ENCODE peak calls at places on chromosomes 13 and 19, in six cellular contexts. One of them, this sample, is unnamed.

GRCh38 chr19:16073481-16073880 is 2.8 kb upstream of the TPM4 start:
- DNase-seq in CD8-positive, alpha-beta T cell: no peak
- DNase-seq in endothelial cell: no peak
- DNase-seq in progenitor cell of endocrine pancreas: no peak
- DNase-seq in activated T-cell treated with anti-CD3 and anti-CD28 coated beads for 1 hour: no peak
- DNase-seq in astrocyte of the spinal cord: no peak
- DNase-seq in this sample: no peak

GRCh38 chr19:5914358-5914774 is 312 bp downstream of the CAPS start:
- DNase-seq in CD8-positive, alpha-beta T cell: no peak
- DNase-seq in endothelial cell: no peak
- DNase-seq in progenitor cell of endocrine pancreas: no peak
- DNase-seq in activated T-cell treated with anti-CD3 and anti-CD28 coated beads for 1 hour: no peak
- DNase-seq in astrocyte of the spinal cord: no peak
- DNase-seq in this sample: no peak

GRCh38 chr13:100694722-100695644 is 20.4 kb upstream of the TMTC4 start:
- DNase-seq in CD8-positive, alpha-beta T cell: no peak
- DNase-seq in endothelial cell: peak
- DNase-seq in progenitor cell of endocrine pancreas: peak
- DNase-seq in activated T-cell treated with anti-CD3 and anti-CD28 coated beads for 1 hour: no peak
- DNase-seq in astrocyte of the spinal cord: peak
- DNase-seq in this sample: no peak

GRCh38 chr19:19821366-19822147 is at the start of gene ZNF506:
- DNase-seq in CD8-positive, alpha-beta T cell: peak
- DNase-seq in endothelial cell: peak
- DNase-seq in progenitor cell of endocrine pancreas: peak
- DNase-seq in activated T-cell treated with anti-CD3 and anti-CD28 coated beads for 1 hour: peak
- DNase-seq in astrocyte of the spinal cord: peak
- DNase-seq in this sample: peak

GRCh38 chr19:40472516-40472915 is 5.7 kb downstream of the SPTBN4 start:
- DNase-seq in CD8-positive, alpha-beta T cell: no peak
- DNase-seq in endothelial cell: no peak
- DNase-seq in progenitor cell of endocrine pancreas: no peak
- DNase-seq in activated T-cell treated with anti-CD3 and anti-CD28 coated beads for 1 hour: no peak
- DNase-seq in astrocyte of the spinal cord: no peak
- DNase-seq in this sample: no peak

GRCh38 chr13:22002893-22003292 is 332.0 kb downstream of the FGF9 start:
- DNase-seq in CD8-positive, alpha-beta T cell: no peak
- DNase-seq in endothelial cell: no peak
- DNase-seq in progenitor cell of endocrine pancreas: no peak
- DNase-seq in activated T-cell treated with anti-CD3 and anti-CD28 coated beads for 1 hour: no peak
- DNase-seq in astrocyte of the spinal cord: no peak
- DNase-seq in this sample: no peak

GRCh38 chr13:41678320-41678719 is 221.0 kb downstream of the RGCC start:
- DNase-seq in CD8-positive, alpha-beta T cell: no peak
- DNase-seq in endothelial cell: no peak
- DNase-seq in progenitor cell of endocrine pancreas: no peak
- DNase-seq in activated T-cell treated with anti-CD3 and anti-CD28 coated beads for 1 hour: no peak
- DNase-seq in astrocyte of the spinal cord: peak
- DNase-seq in this sample: no peak

GRCh38 chr19:41295506-41295905 is 14.5 kb upstream of the CCDC97 start:
- DNase-seq in CD8-positive, alpha-beta T cell: no peak
- DNase-seq in endothelial cell: no peak
- DNase-seq in progenitor cell of endocrine pancreas: no peak
- DNase-seq in activated T-cell treated with anti-CD3 and anti-CD28 coated beads for 1 hour: no peak
- DNase-seq in astrocyte of the spinal cord: no peak
- DNase-seq in this sample: no peak

GRCh38 chr19:10907925-10908324 is 20.5 kb downstream of the YIPF2 start:
- DNase-seq in CD8-positive, alpha-beta T cell: no peak
- DNase-seq in endothelial cell: no peak
- DNase-seq in progenitor cell of endocrine pancreas: no peak
- DNase-seq in activated T-cell treated with anti-CD3 and anti-CD28 coated beads for 1 hour: no peak
- DNase-seq in astrocyte of the spinal cord: no peak
- DNase-seq in this sample: no peak

GRCh38 chr13:52652980-52653303 is 306 bp downstream of the SUGT1 start:
- DNase-seq in CD8-positive, alpha-beta T cell: no peak
- DNase-seq in endothelial cell: no peak
- DNase-seq in progenitor cell of endocrine pancreas: no peak
- DNase-seq in activated T-cell treated with anti-CD3 and anti-CD28 coated beads for 1 hour: no peak
- DNase-seq in astrocyte of the spinal cord: no peak
- DNase-seq in this sample: no peak

GRCh38 chr19:6287269-6287885 is 7.6 kb upstream of the MLLT1 start:
- DNase-seq in CD8-positive, alpha-beta T cell: no peak
- DNase-seq in endothelial cell: no peak
- DNase-seq in progenitor cell of endocrine pancreas: no peak
- DNase-seq in activated T-cell treated with anti-CD3 and anti-CD28 coated beads for 1 hour: no peak
- DNase-seq in astrocyte of the spinal cord: no peak
- DNase-seq in this sample: no peak

GRCh38 chr19:1221141-1221903 is 15.7 kb downstream of the STK11 start:
- DNase-seq in CD8-positive, alpha-beta T cell: no peak
- DNase-seq in endothelial cell: peak
- DNase-seq in progenitor cell of endocrine pancreas: no peak
- DNase-seq in activated T-cell treated with anti-CD3 and anti-CD28 coated beads for 1 hour: no peak
- DNase-seq in astrocyte of the spinal cord: peak
- DNase-seq in this sample: no peak

GRCh38 chr13:114174529-114174941 is 4.5 kb upstream of the CFAP97D2 start:
- DNase-seq in CD8-positive, alpha-beta T cell: no peak
- DNase-seq in endothelial cell: no peak
- DNase-seq in progenitor cell of endocrine pancreas: no peak
- DNase-seq in activated T-cell treated with anti-CD3 and anti-CD28 coated beads for 1 hour: no peak
- DNase-seq in astrocyte of the spinal cord: no peak
- DNase-seq in this sample: no peak

GRCh38 chr19:7101498-7102253 is 32.2 kb downstream of the ZNF557 start:
- DNase-seq in CD8-positive, alpha-beta T cell: no peak
- DNase-seq in endothelial cell: no peak
- DNase-seq in progenitor cell of endocrine pancreas: no peak
- DNase-seq in activated T-cell treated with anti-CD3 and anti-CD28 coated beads for 1 hour: no peak
- DNase-seq in astrocyte of the spinal cord: no peak
- DNase-seq in this sample: no peak

GRCh38 chr19:42422092-42422575 is 5.1 kb downstream of the LIPE start:
- DNase-seq in CD8-positive, alpha-beta T cell: no peak
- DNase-seq in endothelial cell: no peak
- DNase-seq in progenitor cell of endocrine pancreas: no peak
- DNase-seq in activated T-cell treated with anti-CD3 and anti-CD28 coated beads for 1 hour: no peak
- DNase-seq in astrocyte of the spinal cord: no peak
- DNase-seq in this sample: no peak

GRCh38 chr19:2049741-2050348 is 1.2 kb downstream of the MKNK2 start:
- DNase-seq in CD8-positive, alpha-beta T cell: peak
- DNase-seq in endothelial cell: peak
- DNase-seq in progenitor cell of endocrine pancreas: no peak
- DNase-seq in activated T-cell treated with anti-CD3 and anti-CD28 coated beads for 1 hour: peak
- DNase-seq in astrocyte of the spinal cord: peak
- DNase-seq in this sample: peak

GRCh38 chr19:6528544-6529121 is 2.2 kb upstream of the TNFSF9 start:
- DNase-seq in CD8-positive, alpha-beta T cell: no peak
- DNase-seq in endothelial cell: no peak
- DNase-seq in progenitor cell of endocrine pancreas: no peak
- DNase-seq in activated T-cell treated with anti-CD3 and anti-CD28 coated beads for 1 hour: no peak
- DNase-seq in astrocyte of the spinal cord: no peak
- DNase-seq in this sample: no peak

GRCh38 chr13:39855236-39855635 is 199.8 kb downstream of the COG6 start:
- DNase-seq in CD8-positive, alpha-beta T cell: no peak
- DNase-seq in endothelial cell: no peak
- DNase-seq in progenitor cell of endocrine pancreas: no peak
- DNase-seq in activated T-cell treated with anti-CD3 and anti-CD28 coated beads for 1 hour: no peak
- DNase-seq in astrocyte of the spinal cord: no peak
- DNase-seq in this sample: no peak

GRCh38 chr13:83980322-83980721 is 98.0 kb upstream of the SLITRK1 start:
- DNase-seq in CD8-positive, alpha-beta T cell: no peak
- DNase-seq in endothelial cell: no peak
- DNase-seq in progenitor cell of endocrine pancreas: no peak
- DNase-seq in activated T-cell treated with anti-CD3 and anti-CD28 coated beads for 1 hour: no peak
- DNase-seq in astrocyte of the spinal cord: peak
- DNase-seq in this sample: no peak

GRCh38 chr19:4081441-4082129 is 14.9 kb upstream of the ZBTB7A start:
- DNase-seq in CD8-positive, alpha-beta T cell: no peak
- DNase-seq in endothelial cell: no peak
- DNase-seq in progenitor cell of endocrine pancreas: no peak
- DNase-seq in activated T-cell treated with anti-CD3 and anti-CD28 coated beads for 1 hour: no peak
- DNase-seq in astrocyte of the spinal cord: no peak
- DNase-seq in this sample: no peak

GRCh38 chr19:12497032-12497431 is 12.4 kb upstream of the ZNF709 start:
- DNase-seq in CD8-positive, alpha-beta T cell: no peak
- DNase-seq in endothelial cell: no peak
- DNase-seq in progenitor cell of endocrine pancreas: no peak
- DNase-seq in activated T-cell treated with anti-CD3 and anti-CD28 coated beads for 1 hour: no peak
- DNase-seq in astrocyte of the spinal cord: no peak
- DNase-seq in this sample: no peak

GRCh38 chr19:47228168-47228936 is 2.6 kb downstream of the BBC3 start:
- DNase-seq in CD8-positive, alpha-beta T cell: peak
- DNase-seq in endothelial cell: no peak
- DNase-seq in progenitor cell of endocrine pancreas: peak
- DNase-seq in activated T-cell treated with anti-CD3 and anti-CD28 coated beads for 1 hour: peak
- DNase-seq in astrocyte of the spinal cord: peak
- DNase-seq in this sample: peak

GRCh38 chr19:41457241-41457640 is 14.3 kb downstream of the ERICH4 start:
- DNase-seq in CD8-positive, alpha-beta T cell: no peak
- DNase-seq in endothelial cell: no peak
- DNase-seq in progenitor cell of endocrine pancreas: no peak
- DNase-seq in activated T-cell treated with anti-CD3 and anti-CD28 coated beads for 1 hour: no peak
- DNase-seq in astrocyte of the spinal cord: no peak
- DNase-seq in this sample: peak

GRCh38 chr13:26965976-26966375 is 205.4 kb upstream of the GPR12 start:
- DNase-seq in CD8-positive, alpha-beta T cell: no peak
- DNase-seq in endothelial cell: no peak
- DNase-seq in progenitor cell of endocrine pancreas: no peak
- DNase-seq in activated T-cell treated with anti-CD3 and anti-CD28 coated beads for 1 hour: no peak
- DNase-seq in astrocyte of the spinal cord: peak
- DNase-seq in this sample: no peak

GRCh38 chr13:21833921-21834320 is 163.0 kb downstream of the FGF9 start:
- DNase-seq in CD8-positive, alpha-beta T cell: no peak
- DNase-seq in endothelial cell: no peak
- DNase-seq in progenitor cell of endocrine pancreas: no peak
- DNase-seq in activated T-cell treated with anti-CD3 and anti-CD28 coated beads for 1 hour: no peak
- DNase-seq in astrocyte of the spinal cord: no peak
- DNase-seq in this sample: no peak

GRCh38 chr13:51645154-51645650 is 60.9 kb downstream of the WDFY2 start:
- DNase-seq in CD8-positive, alpha-beta T cell: peak
- DNase-seq in endothelial cell: no peak
- DNase-seq in progenitor cell of endocrine pancreas: no peak
- DNase-seq in activated T-cell treated with anti-CD3 and anti-CD28 coated beads for 1 hour: no peak
- DNase-seq in astrocyte of the spinal cord: peak
- DNase-seq in this sample: no peak

GRCh38 chr13:111413407-111414187 is 93.2 kb downstream of the TEX29 start:
- DNase-seq in CD8-positive, alpha-beta T cell: no peak
- DNase-seq in endothelial cell: no peak
- DNase-seq in progenitor cell of endocrine pancreas: no peak
- DNase-seq in activated T-cell treated with anti-CD3 and anti-CD28 coated beads for 1 hour: no peak
- DNase-seq in astrocyte of the spinal cord: no peak
- DNase-seq in this sample: no peak

GRCh38 chr19:383922-384800 is 24.8 kb downstream of the C2CD4C start:
- DNase-seq in CD8-positive, alpha-beta T cell: no peak
- DNase-seq in endothelial cell: peak
- DNase-seq in progenitor cell of endocrine pancreas: no peak
- DNase-seq in activated T-cell treated with anti-CD3 and anti-CD28 coated beads for 1 hour: no peak
- DNase-seq in astrocyte of the spinal cord: no peak
- DNase-seq in this sample: no peak

GRCh38 chr19:38910488-38910887 is 1.5 kb downstream of the CCER2 start:
- DNase-seq in CD8-positive, alpha-beta T cell: no peak
- DNase-seq in endothelial cell: no peak
- DNase-seq in progenitor cell of endocrine pancreas: no peak
- DNase-seq in activated T-cell treated with anti-CD3 and anti-CD28 coated beads for 1 hour: no peak
- DNase-seq in astrocyte of the spinal cord: no peak
- DNase-seq in this sample: no peak

GRCh38 chr19:5691205-5691929 is 1.3 kb downstream of the RPL36 start:
- DNase-seq in CD8-positive, alpha-beta T cell: peak
- DNase-seq in endothelial cell: no peak
- DNase-seq in progenitor cell of endocrine pancreas: no peak
- DNase-seq in activated T-cell treated with anti-CD3 and anti-CD28 coated beads for 1 hour: peak
- DNase-seq in astrocyte of the spinal cord: peak
- DNase-seq in this sample: peak

GRCh38 chr19:30255783-30256509 is 116.2 kb upstream of the ZNF536 start:
- DNase-seq in CD8-positive, alpha-beta T cell: no peak
- DNase-seq in endothelial cell: peak
- DNase-seq in progenitor cell of endocrine pancreas: no peak
- DNase-seq in activated T-cell treated with anti-CD3 and anti-CD28 coated beads for 1 hour: no peak
- DNase-seq in astrocyte of the spinal cord: no peak
- DNase-seq in this sample: no peak

GRCh38 chr19:48636859-48637448 is at the start of gene DBP:
- DNase-seq in CD8-positive, alpha-beta T cell: peak
- DNase-seq in endothelial cell: no peak
- DNase-seq in progenitor cell of endocrine pancreas: no peak
- DNase-seq in activated T-cell treated with anti-CD3 and anti-CD28 coated beads for 1 hour: no peak
- DNase-seq in astrocyte of the spinal cord: no peak
- DNase-seq in this sample: no peak

GRCh38 chr19:35949131-35949530 is 13.0 kb downstream of the LRFN3 start:
- DNase-seq in CD8-positive, alpha-beta T cell: no peak
- DNase-seq in endothelial cell: no peak
- DNase-seq in progenitor cell of endocrine pancreas: no peak
- DNase-seq in activated T-cell treated with anti-CD3 and anti-CD28 coated beads for 1 hour: no peak
- DNase-seq in astrocyte of the spinal cord: no peak
- DNase-seq in this sample: no peak

GRCh38 chr19:45420871-45421270 is 2.8 kb downstream of the ERCC1 start:
- DNase-seq in CD8-positive, alpha-beta T cell: no peak
- DNase-seq in endothelial cell: no peak
- DNase-seq in progenitor cell of endocrine pancreas: no peak
- DNase-seq in activated T-cell treated with anti-CD3 and anti-CD28 coated beads for 1 hour: no peak
- DNase-seq in astrocyte of the spinal cord: no peak
- DNase-seq in this sample: no peak

GRCh38 chr19:50777830-50778303 is 7.6 kb downstream of the GPR32 start:
- DNase-seq in CD8-positive, alpha-beta T cell: no peak
- DNase-seq in endothelial cell: no peak
- DNase-seq in progenitor cell of endocrine pancreas: no peak
- DNase-seq in activated T-cell treated with anti-CD3 and anti-CD28 coated beads for 1 hour: no peak
- DNase-seq in astrocyte of the spinal cord: no peak
- DNase-seq in this sample: no peak

This sample was measured in activated T-helper 2 cell treated with anti-CD3 and anti-CD28 coated beads, Interferon-gamma antibody, Interleukin-2, Interleukin-4, amounts not matched to agents 10 μg/mL and 5 μg/mL and 100 μg/mL, durations not matched to agents 14 hours and 24 hours and 36 hours.